ENCODE peak calls at places on chromosomes 1 and 21, in seven cellular contexts. One of them, this sample, is unnamed.

GRCh38 chr1:53804791-53805505 is 33.1 kb downstream of the NDC1 start:
- DNase-seq in epithelial cell of esophagus: peak
- DNase-seq in GM06990: no peak
- DNase-seq in right atrium auricular region: no peak
- DNase-seq in esophagus squamous epithelium: no peak
- DNase-seq in uterus: no peak
- DNase-seq in DND-41: no peak
- DNase-seq in this sample: no peak

GRCh38 chr1:201038537-201038936 is 15.0 kb upstream of the KIF21B start:
- DNase-seq in epithelial cell of esophagus: no peak
- DNase-seq in GM06990: no peak
- DNase-seq in right atrium auricular region: no peak
- DNase-seq in esophagus squamous epithelium: no peak
- DNase-seq in uterus: no peak
- DNase-seq in DND-41: no peak
- DNase-seq in this sample: no peak

GRCh38 chr1:180964056-180964455 is 51.4 kb downstream of the KIAA1614 start:
- DNase-seq in epithelial cell of esophagus: no peak
- DNase-seq in GM06990: no peak
- DNase-seq in right atrium auricular region: no peak
- DNase-seq in esophagus squamous epithelium: no peak
- DNase-seq in uterus: no peak
- DNase-seq in DND-41: no peak
- DNase-seq in this sample: no peak

GRCh38 chr1:237042467-237042891 is 495 bp downstream of the RYR2 start:
- DNase-seq in epithelial cell of esophagus: no peak
- DNase-seq in GM06990: peak
- DNase-seq in right atrium auricular region: no peak
- DNase-seq in esophagus squamous epithelium: no peak
- DNase-seq in uterus: no peak
- DNase-seq in DND-41: no peak
- DNase-seq in this sample: no peak

GRCh38 chr1:169105434-169106094 is 926 bp upstream of the ATP1B1 start:
- DNase-seq in epithelial cell of esophagus: peak
- DNase-seq in GM06990: peak
- DNase-seq in right atrium auricular region: no peak
- DNase-seq in esophagus squamous epithelium: no peak
- DNase-seq in uterus: peak
- DNase-seq in DND-41: peak
- DNase-seq in this sample: no peak

GRCh38 chr1:59361766-59362165 is 64.9 kb downstream of the FGGY start:
- DNase-seq in epithelial cell of esophagus: no peak
- DNase-seq in GM06990: no peak
- DNase-seq in right atrium auricular region: no peak
- DNase-seq in esophagus squamous epithelium: no peak
- DNase-seq in uterus: no peak
- DNase-seq in DND-41: no peak
- DNase-seq in this sample: no peak

GRCh38 chr1:94974224-94974623 is 47.3 kb upstream of the CNN3 start:
- DNase-seq in epithelial cell of esophagus: no peak
- DNase-seq in GM06990: no peak
- DNase-seq in right atrium auricular region: no peak
- DNase-seq in esophagus squamous epithelium: no peak
- DNase-seq in uterus: no peak
- DNase-seq in DND-41: no peak
- DNase-seq in this sample: no peak

GRCh38 chr1:16441312-16441641 is 753 bp downstream of the NECAP2 start:
- DNase-seq in epithelial cell of esophagus: peak
- DNase-seq in GM06990: no peak
- DNase-seq in right atrium auricular region: no peak
- DNase-seq in esophagus squamous epithelium: no peak
- DNase-seq in uterus: no peak
- DNase-seq in DND-41: no peak
- DNase-seq in this sample: no peak

GRCh38 chr1:223531742-223532341 is 133.7 kb downstream of the CAPN8 start:
- DNase-seq in epithelial cell of esophagus: peak
- DNase-seq in GM06990: no peak
- DNase-seq in right atrium auricular region: no peak
- DNase-seq in esophagus squamous epithelium: no peak
- DNase-seq in uterus: no peak
- DNase-seq in DND-41: peak
- DNase-seq in this sample: no peak

GRCh38 chr1:107544285-107544684 is 403.4 kb downstream of the NTNG1 start:
- DNase-seq in epithelial cell of esophagus: peak
- DNase-seq in GM06990: no peak
- DNase-seq in right atrium auricular region: no peak
- DNase-seq in esophagus squamous epithelium: no peak
- DNase-seq in uterus: no peak
- DNase-seq in DND-41: no peak
- DNase-seq in this sample: no peak

GRCh38 chr1:24946861-24947658 is 17.0 kb upstream of the RUNX3 start:
- DNase-seq in epithelial cell of esophagus: no peak
- DNase-seq in GM06990: peak
- DNase-seq in right atrium auricular region: no peak
- DNase-seq in esophagus squamous epithelium: no peak
- DNase-seq in uterus: no peak
- DNase-seq in DND-41: no peak
- DNase-seq in this sample: no peak

GRCh38 chr21:45427331-45428271 is 22.6 kb downstream of the COL18A1 start:
- DNase-seq in epithelial cell of esophagus: peak
- DNase-seq in GM06990: no peak
- DNase-seq in right atrium auricular region: peak
- DNase-seq in esophagus squamous epithelium: no peak
- DNase-seq in uterus: peak
- DNase-seq in DND-41: no peak
- DNase-seq in this sample: no peak
- TF ChIP-seq CTCF in epithelial cell of esophagus: no peak
- TF ChIP-seq CTCF in GM06990: no peak
- TF ChIP-seq CTCF in right atrium auricular region: no peak
- TF ChIP-seq CTCF in esophagus squamous epithelium: no peak
- TF ChIP-seq CTCF in uterus: no peak
- TF ChIP-seq CTCF in DND-41: no peak
- TF ChIP-seq CTCF in this sample: no peak

GRCh38 chr1:160399544-160400283 is 650 bp upstream of the VANGL2 start:
- DNase-seq in epithelial cell of esophagus: no peak
- DNase-seq in GM06990: no peak
- DNase-seq in right atrium auricular region: peak
- DNase-seq in esophagus squamous epithelium: no peak
- DNase-seq in uterus: no peak
- DNase-seq in DND-41: no peak
- DNase-seq in this sample: no peak
- H3K4me3 ChIP-seq in epithelial cell of esophagus: peak
- H3K4me3 ChIP-seq in GM06990: no peak
- H3K4me3 ChIP-seq in right atrium auricular region: peak
- H3K4me3 ChIP-seq in esophagus squamous epithelium: peak
- H3K4me3 ChIP-seq in uterus: peak
- H3K4me3 ChIP-seq in DND-41: peak
- H3K4me3 ChIP-seq in this sample: no peak

DNA sequence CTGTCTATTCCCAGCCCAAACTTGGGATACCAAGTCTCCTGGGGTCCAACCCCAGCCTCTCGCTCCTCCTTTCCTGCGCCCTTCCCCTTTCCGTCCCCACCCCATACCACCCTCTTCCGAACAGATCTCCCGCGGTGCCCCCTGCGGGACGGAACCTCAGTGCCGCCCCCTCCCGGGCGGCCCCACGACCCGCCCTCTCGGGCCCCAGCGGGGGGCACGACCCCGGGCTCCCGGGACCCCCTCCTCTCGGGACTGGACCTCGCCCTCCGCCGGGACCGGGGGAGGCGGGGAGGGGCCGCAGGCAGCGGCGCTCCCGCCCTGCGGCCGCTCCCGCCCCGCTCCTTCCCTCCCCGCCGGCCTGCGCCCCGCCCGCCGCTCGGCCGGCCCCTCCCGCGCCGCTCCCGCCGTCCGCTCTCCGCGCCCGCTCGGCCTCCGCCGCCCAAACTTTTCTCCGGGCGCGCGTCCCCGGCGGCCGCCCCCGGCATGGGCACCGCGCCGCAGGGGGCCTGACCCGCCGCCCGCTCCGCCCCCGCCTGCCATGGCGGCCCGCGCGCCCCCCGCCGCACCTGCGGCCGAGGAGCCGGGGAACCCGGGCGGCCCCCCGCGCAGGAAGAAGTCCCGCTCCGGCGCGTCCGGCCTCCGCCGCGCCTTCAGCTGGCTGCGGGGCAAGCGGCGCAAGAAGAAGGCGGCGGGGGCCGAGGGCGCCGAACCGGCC is 39.0 kb upstream of the SYNC start:
- DNase-seq in epithelial cell of esophagus: no peak
- DNase-seq in GM06990: no peak
- DNase-seq in right atrium auricular region: no peak
- DNase-seq in esophagus squamous epithelium: no peak
- DNase-seq in uterus: peak
- DNase-seq in DND-41: no peak
- DNase-seq in this sample: no peak
- TF ChIP-seq CTCF in epithelial cell of esophagus: no peak
- TF ChIP-seq CTCF in GM06990: peak
- TF ChIP-seq CTCF in right atrium auricular region: peak
- TF ChIP-seq CTCF in esophagus squamous epithelium: peak
- TF ChIP-seq CTCF in uterus: peak
- TF ChIP-seq CTCF in DND-41: peak
- TF ChIP-seq CTCF in this sample: peak

DNA sequence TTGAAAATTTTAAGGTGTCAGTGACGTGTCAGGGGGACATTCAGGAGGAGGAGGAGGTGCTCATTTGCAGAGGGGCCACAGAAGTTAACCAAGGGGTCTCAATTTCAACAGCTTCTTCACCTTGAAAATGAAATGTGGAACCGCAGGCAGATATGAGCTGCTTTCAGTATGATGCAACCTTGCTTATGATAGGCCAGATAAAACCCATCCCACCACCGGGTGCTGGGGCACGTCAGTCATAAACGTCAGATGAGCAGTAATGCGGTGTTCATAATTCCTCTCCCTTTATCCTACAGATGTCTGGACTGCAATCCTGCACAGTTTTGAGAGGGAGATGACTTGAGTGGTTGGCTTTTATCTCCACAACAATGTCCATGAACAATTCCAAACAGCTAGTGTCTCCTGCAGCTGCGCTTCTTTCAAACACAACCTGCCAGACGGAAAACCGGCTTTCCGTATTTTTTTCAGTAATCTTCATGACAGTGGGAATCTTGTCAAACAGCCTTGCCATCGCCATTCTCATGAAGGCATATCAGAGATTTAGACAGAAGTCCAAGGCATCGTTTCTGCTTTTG is 1.7 kb downstream of the PTGFR start:
- DNase-seq in epithelial cell of esophagus: no peak
- DNase-seq in GM06990: no peak
- DNase-seq in right atrium auricular region: no peak
- DNase-seq in esophagus squamous epithelium: no peak
- DNase-seq in uterus: peak
- DNase-seq in DND-41: no peak
- DNase-seq in this sample: no peak
- H3K4me3 ChIP-seq in epithelial cell of esophagus: no peak
- H3K4me3 ChIP-seq in GM06990: no peak
- H3K4me3 ChIP-seq in right atrium auricular region: no peak
- H3K4me3 ChIP-seq in esophagus squamous epithelium: no peak
- H3K4me3 ChIP-seq in uterus: peak
- H3K4me3 ChIP-seq in DND-41: no peak
- H3K4me3 ChIP-seq in this sample: no peak

GRCh38 chr1:239233626-239234025 is 152.7 kb upstream of the CHRM3 start:
- DNase-seq in epithelial cell of esophagus: peak
- DNase-seq in GM06990: no peak
- DNase-seq in right atrium auricular region: no peak
- DNase-seq in esophagus squamous epithelium: no peak
- DNase-seq in uterus: no peak
- DNase-seq in DND-41: no peak
- DNase-seq in this sample: no peak

GRCh38 chr1:239240736-239241135 is 145.6 kb upstream of the CHRM3 start:
- DNase-seq in epithelial cell of esophagus: no peak
- DNase-seq in GM06990: no peak
- DNase-seq in right atrium auricular region: no peak
- DNase-seq in esophagus squamous epithelium: no peak
- DNase-seq in uterus: no peak
- DNase-seq in DND-41: no peak
- DNase-seq in this sample: no peak

GRCh38 chr1:239239529-239239928 is 146.8 kb upstream of the CHRM3 start:
- DNase-seq in epithelial cell of esophagus: no peak
- DNase-seq in GM06990: no peak
- DNase-seq in right atrium auricular region: no peak
- DNase-seq in esophagus squamous epithelium: no peak
- DNase-seq in uterus: no peak
- DNase-seq in DND-41: no peak
- DNase-seq in this sample: no peak

GRCh38 chr1:239242404-239242803 is 144.0 kb upstream of the CHRM3 start:
- DNase-seq in epithelial cell of esophagus: no peak
- DNase-seq in GM06990: no peak
- DNase-seq in right atrium auricular region: no peak
- DNase-seq in esophagus squamous epithelium: no peak
- DNase-seq in uterus: no peak
- DNase-seq in DND-41: no peak
- DNase-seq in this sample: no peak

DNA sequence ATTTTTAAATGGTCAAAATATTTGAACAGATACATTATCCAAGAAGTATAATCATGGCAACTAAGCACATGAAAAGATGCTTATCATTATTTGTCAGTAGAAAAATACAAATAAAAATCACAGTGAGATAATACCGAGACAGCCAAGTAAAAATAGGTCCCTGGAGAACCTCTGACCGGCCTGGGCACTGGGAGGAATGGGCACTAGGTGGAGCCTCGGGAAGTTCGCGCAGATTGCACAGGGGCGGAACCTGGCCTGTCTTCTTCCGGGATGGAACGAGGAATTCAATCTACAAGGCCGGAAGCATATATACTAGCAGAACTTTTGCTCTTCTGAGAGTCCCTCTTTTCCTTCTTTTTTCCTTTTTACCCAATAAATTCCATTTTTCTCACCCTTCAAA is 148.5 kb upstream of the CHRM3 start:
- DNase-seq in epithelial cell of esophagus: no peak
- DNase-seq in GM06990: no peak
- DNase-seq in right atrium auricular region: no peak
- DNase-seq in esophagus squamous epithelium: no peak
- DNase-seq in uterus: no peak
- DNase-seq in DND-41: no peak
- DNase-seq in this sample: no peak
- TF ChIP-seq CTCF in epithelial cell of esophagus: no peak
- TF ChIP-seq CTCF in GM06990: no peak
- TF ChIP-seq CTCF in right atrium auricular region: no peak
- TF ChIP-seq CTCF in esophagus squamous epithelium: no peak
- TF ChIP-seq CTCF in uterus: no peak
- TF ChIP-seq CTCF in DND-41: no peak
- TF ChIP-seq CTCF in this sample: no peak